ENCODE peak calls at places on chromosome 19, in six cellular contexts. I, M, O, G, P and U are unnamed samples.

GRCh38 chr19:38993271-38993670 is 17.7 kb upstream of the FBXO17 start:
- DNase-seq in I (no peak), M (no peak), O (no peak), G (no peak), P (no peak), U (no peak)

GRCh38 chr19:13953021-13953531 is 767 bp downstream of the DCAF15 start:
- DNase-seq in I (no peak), M (no peak), O (no peak), G (no peak), P (no peak), U (no peak)

GRCh38 chr19:42275517-42275916 is 6.5 kb downstream of the CIC start:
- DNase-seq in I (no peak), M (no peak), O (no peak), G (no peak), P (no peak), U (peak)

GRCh38 chr19:32336259-32337111 is 8.9 kb upstream of the ZNF507 start:
- DNase-seq in I (no peak), M (no peak), O (no peak), G (no peak), P (peak), U (no peak)

GRCh38 chr19:4453232-4454179 is 4.1 kb downstream of the UBXN6 start:
- DNase-seq in I (no peak), M (no peak), O (no peak), G (no peak), P (no peak), U (no peak)

GRCh38 chr19:56091066-56091490 is 30.0 kb downstream of the ZNF787 start:
- DNase-seq in I (peak), M (no peak), O (no peak), G (no peak), P (no peak), U (no peak)

GRCh38 chr19:18659281-18660050 is 22.6 kb downstream of the KLHL26 start:
- DNase-seq in I (peak), M (no peak), O (peak), G (peak), P (peak), U (no peak)

GRCh38 chr19:33630880-33631627 is 9.3 kb downstream of the CHST8 start:
- DNase-seq in I (no peak), M (no peak), O (no peak), G (peak), P (no peak), U (no peak)

GRCh38 chr19:57850553-57851017 is 926 bp downstream of the ZNF587 start:
- DNase-seq in I (peak), M (no peak), O (no peak), G (no peak), P (no peak), U (no peak)

GRCh38 chr19:38433268-38433733 is at the start of gene RYR1:
- DNase-seq in I (no peak), M (no peak), O (peak), G (no peak), P (no peak), U (peak)

GRCh38 chr19:47023448-47023794 is 3.8 kb downstream of the NPAS1 start:
- DNase-seq in I (no peak), M (no peak), O (no peak), G (no peak), P (no peak), U (no peak)

GRCh38 chr19:39247701-39248664 is 673 bp downstream of the IFNL4 start:
- DNase-seq in I (no peak), M (no peak), O (no peak), G (no peak), P (no peak), U (no peak)

GRCh38 chr19:15454371-15454800 is 4.6 kb upstream of the WIZ start:
- DNase-seq in I (no peak), M (no peak), O (no peak), G (peak), P (no peak), U (no peak)

GRCh38 chr19:15672580-15673175 is at the start of gene CYP4F12:
- DNase-seq in I (peak), M (no peak), O (peak), G (peak), P (peak), U (no peak)

GRCh38 chr19:1081301-1082164 is 13.6 kb downstream of the POLR2E start:
- DNase-seq in I (no peak), M (no peak), O (no peak), G (no peak), P (no peak), U (no peak)

GRCh38 chr19:1566392-1567115 is 1.6 kb downstream of the MEX3D start:
- DNase-seq in I (no peak), M (peak), O (peak), G (peak), P (peak), U (no peak)

GRCh38 chr19:16112778-16113177 is 1.1 kb downstream of the RAB8A start:
- DNase-seq in I (no peak), M (no peak), O (no peak), G (no peak), P (no peak), U (peak)

GRCh38 chr19:35513975-35514809 is 743 bp upstream of the DMKN start:
- DNase-seq in I (no peak), M (no peak), O (no peak), G (no peak), P (no peak), U (no peak)

GRCh38 chr19:38319421-38320258 is at the start of gene KCNK6:
- DNase-seq in I (no peak), M (no peak), O (peak), G (no peak), P (peak), U (no peak)

GRCh38 chr19:5534787-5535586 is 32.8 kb downstream of the TINCR start:
- DNase-seq in I (no peak), M (no peak), O (no peak), G (no peak), P (no peak), U (no peak)
- TF ChIP-seq CTCF in I (peak), M (peak), O (no peak), G (no peak), P (no peak), U (peak)

GRCh38 chr19:23249911-23250649 is at the start of gene ZNF724:
- DNase-seq in I (peak), M (peak), O (peak), G (peak), P (peak), U (peak)
- H3K27ac ChIP-seq in I (peak), M (peak), O (no peak), G (peak), P (no peak), U (peak)

DNA sequence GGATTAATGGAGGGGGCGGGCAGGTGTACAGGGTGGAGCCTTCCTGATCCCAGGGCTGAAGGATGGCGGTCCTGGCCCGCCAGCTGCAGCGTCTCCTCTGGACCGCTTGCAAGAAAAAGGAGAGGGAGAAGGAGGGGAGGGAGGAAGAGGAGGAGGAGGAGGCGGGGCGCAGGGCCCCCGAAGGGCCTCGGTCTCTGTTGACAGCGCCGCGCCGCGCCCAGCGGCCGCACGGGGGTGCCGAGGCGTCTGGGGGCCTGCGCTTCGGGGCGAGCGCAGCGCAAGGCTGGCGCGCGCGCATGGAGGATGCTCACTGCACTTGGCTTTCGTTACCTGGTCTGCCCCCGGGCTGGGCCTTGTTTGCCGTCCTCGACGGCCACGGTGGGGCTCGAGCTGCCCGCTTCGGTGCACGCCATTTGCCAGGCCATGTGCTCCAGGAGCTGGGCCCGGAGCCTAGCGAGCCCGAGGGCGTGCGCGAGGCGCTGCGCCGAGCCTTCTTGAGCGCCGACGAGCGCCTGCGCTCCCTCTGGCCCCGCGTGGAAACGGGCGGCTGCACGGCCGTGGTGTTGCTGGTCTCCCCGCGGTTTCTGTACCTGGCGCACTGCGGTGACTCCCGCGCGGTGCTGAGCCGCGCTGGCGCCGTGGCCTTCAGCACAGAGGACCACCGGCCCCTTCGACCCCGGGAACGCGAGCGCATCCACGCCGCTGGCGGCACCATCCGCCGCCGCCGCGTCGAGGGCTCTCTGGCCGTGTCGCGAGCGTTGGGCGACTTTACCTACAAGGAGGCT is at the start of gene PPM1N:
- DNase-seq in I (no peak), M (no peak), O (no peak), G (no peak), P (no peak), U (no peak)
- TF ChIP-seq CTCF in I (no peak), M (no peak), O (no peak), G (no peak), P (no peak), U (peak)

DNA sequence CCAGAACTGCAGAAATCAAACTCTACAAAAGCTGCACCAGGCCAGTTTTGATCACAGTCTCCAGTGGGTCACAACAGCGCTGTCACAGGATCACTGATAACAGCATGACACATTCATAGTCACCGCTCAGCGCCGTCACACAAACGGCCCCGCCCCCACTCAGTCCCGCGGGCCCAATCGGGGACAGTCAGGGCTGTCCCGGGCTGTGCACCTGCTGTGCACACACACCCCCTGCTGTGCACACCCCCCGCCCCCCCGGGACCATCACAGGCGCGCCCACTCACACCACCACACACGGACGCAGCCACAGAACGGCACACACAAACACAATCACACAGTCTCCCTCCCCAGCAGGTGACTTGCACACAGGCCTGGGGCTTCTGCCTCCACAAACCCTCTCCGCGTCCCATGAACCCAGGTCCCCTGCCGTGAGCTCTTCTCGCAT is 435 bp upstream of the ZNF382 start:
- DNase-seq in I (no peak), M (no peak), O (peak), G (peak), P (peak), U (no peak)
- H3K27ac ChIP-seq in I (no peak), M (peak), O (peak), G (peak), P (peak), U (no peak)

DNA sequence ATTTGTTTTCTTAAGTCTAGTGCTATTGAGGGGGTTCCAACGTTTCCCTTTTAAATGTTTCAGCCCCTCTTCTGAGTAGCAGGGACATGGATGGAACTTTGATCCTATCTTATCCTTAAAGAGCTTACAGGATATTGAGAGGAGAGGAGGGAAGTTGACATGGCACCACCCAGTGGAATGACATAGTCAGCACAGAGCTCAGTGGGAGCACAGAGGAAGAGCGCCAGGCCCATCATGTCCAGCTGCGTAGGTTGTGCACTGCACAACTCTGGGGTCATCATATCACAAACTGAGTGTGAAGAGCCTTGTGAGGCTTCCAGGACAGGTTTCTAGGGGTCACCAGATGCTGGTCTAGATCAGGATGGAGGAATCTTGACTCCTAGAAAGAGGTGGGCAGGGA is 4.6 kb upstream of the CDC42EP5 start:
- DNase-seq in I (peak), M (no peak), O (no peak), G (no peak), P (no peak), U (no peak)
- TF ChIP-seq CTCF in I (no peak), M (peak), O (no peak), G (no peak), P (no peak), U (no peak)

DNA sequence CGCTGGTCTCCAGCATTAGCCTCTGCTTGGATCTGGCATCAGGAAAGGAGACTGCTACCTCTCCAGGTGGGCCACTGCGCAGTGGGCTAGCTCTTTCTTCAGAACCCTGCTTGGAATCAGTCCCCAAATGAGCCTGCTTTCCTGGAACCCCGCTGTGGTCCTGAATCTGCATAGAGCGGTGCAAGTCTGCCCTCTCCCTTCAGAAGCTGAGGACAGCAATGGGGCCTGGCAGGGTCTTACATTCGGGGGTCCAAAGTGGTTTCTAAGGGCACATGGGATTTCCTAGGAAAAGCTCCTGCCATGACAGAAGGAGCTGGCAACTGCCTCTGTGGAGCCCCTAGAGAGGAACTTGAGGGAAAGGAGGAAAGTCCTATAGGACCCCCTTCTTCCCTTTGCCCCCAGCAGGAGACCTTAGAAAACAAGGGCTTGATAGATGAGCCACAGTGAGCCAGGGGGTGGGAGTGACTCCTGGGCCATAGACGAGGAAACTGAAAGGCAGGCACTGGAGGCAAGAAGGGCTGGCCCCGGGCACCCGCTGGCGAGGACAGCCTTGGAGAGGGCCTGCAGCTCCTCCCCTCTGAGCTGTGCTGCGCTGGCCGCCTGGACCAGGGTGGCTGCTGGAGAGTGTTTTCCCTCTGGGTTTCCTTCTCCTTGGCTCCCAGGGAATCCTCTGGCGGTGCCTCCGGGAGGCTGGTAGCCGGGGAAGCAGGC is 1.4 kb upstream of the VSTM2B start:
- DNase-seq in I (no peak), M (no peak), O (no peak), G (no peak), P (no peak), U (no peak)
- H3K27ac ChIP-seq in I (no peak), M (no peak), O (no peak), G (no peak), P (no peak), U (no peak)

GRCh38 chr19:49817964-49818690 is at the start of gene MED25:
- DNase-seq in I (peak), M (peak), O (peak), G (peak), P (peak), U (peak)
- TF ChIP-seq CTCF in I (no peak), M (peak), O (peak), G (no peak), P (peak), U (no peak)

GRCh38 chr19:7806876-7807275 is 23.1 kb upstream of the EVI5L start:
- DNase-seq in I (peak), M (no peak), O (no peak), G (no peak), P (no peak), U (no peak)
- H3K27ac ChIP-seq in I (peak), M (no peak), O (no peak), G (no peak), P (no peak), U (peak)